ENCODE peak calls at places on chromosome 20, in seven cellular contexts. W, N, A, S, F, B and I are unnamed samples.

GRCh38 chr20:4550740-4551139 is 171.0 kb upstream of the PRND start:
- DNase-seq in W (peak; percentile 56), N (no peak), A (no peak), S (no peak), F (no peak), B (no peak), I (no peak)

GRCh38 chr20:50590348-50590664 is 80.1 kb downstream of the PTPN1 start:
- DNase-seq in W (no peak), N (no peak), A (no peak), S (no peak), F (no peak), B (no peak), I (no peak)

GRCh38 chr20:38970302-38970701 is 8.2 kb downstream of the DHX35 start:
- DNase-seq in W (peak; percentile 88), N (no peak), A (peak; percentile 60), S (peak; percentile 77), F (no peak), B (no peak), I (no peak)

GRCh38 chr20:24996449-24997195 is 4.1 kb upstream of the APMAP start:
- DNase-seq in W (no peak), N (peak; percentile 8), A (no peak), S (no peak), F (no peak), B (peak; percentile 29), I (no peak)

GRCh38 chr20:61436268-61436667 is 184.2 kb downstream of the CDH4 start:
- DNase-seq in W (peak; percentile 61), N (no peak), A (no peak), S (peak; percentile 71), F (no peak), B (no peak), I (peak; percentile 89)

GRCh38 chr20:38181207-38181693 is 16.2 kb upstream of the TGM2 start:
- DNase-seq in W (no peak), N (no peak), A (peak; percentile 85), S (no peak), F (no peak), B (no peak), I (no peak)

GRCh38 chr20:35953411-35954199 is 697 bp downstream of the SCAND1 start:
- DNase-seq in W (peak; percentile 28), N (peak; percentile 36), A (peak; percentile 73), S (no peak), F (no peak), B (peak; percentile 63), I (peak; percentile 61)

GRCh38 chr20:35991142-35991771 is 22.9 kb downstream of the CNBD2 start:
- DNase-seq in W (peak; percentile 34), N (no peak), A (peak; percentile 63), S (peak; percentile 46), F (no peak), B (no peak), I (no peak)

GRCh38 chr20:46640044-46640443 is 11.2 kb downstream of the SLC13A3 start:
- DNase-seq in W (no peak), N (no peak), A (no peak), S (no peak), F (no peak), B (peak; percentile 45), I (peak; percentile 25)

GRCh38 chr20:5900908-5901307 is 49.4 kb downstream of the TRMT6 start:
- DNase-seq in W (no peak), N (no peak), A (no peak), S (no peak), F (no peak), B (no peak), I (no peak)

GRCh38 chr20:46088409-46089075 is 1.2 kb downstream of the NCOA5 start:
- DNase-seq in W (peak; percentile 8), N (no peak), A (peak; percentile 78), S (peak; percentile 45), F (no peak), B (no peak), I (no peak)

GRCh38 chr20:19462491-19462890 is 250.0 kb downstream of the SLC24A3 start:
- DNase-seq in W (no peak), N (no peak), A (no peak), S (no peak), F (no peak), B (no peak), I (no peak)

GRCh38 chr20:14929388-14929787 is 592.0 kb upstream of the FLRT3 start:
- DNase-seq in W (no peak), N (no peak), A (no peak), S (no peak), F (no peak), B (no peak), I (no peak)
- H2BK120ac ChIP-seq in W (no peak overlapping the region), N (no peak overlapping the region), A (no peak overlapping the region), S (no peak overlapping the region), F (no peak overlapping the region), B (no peak overlapping the region), I (no peak overlapping the region)

GRCh38 chr20:34526466-34526865 is 10.2 kb downstream of the DYNLRB1 start:
- DNase-seq in W (peak; percentile 33), N (no peak), A (no peak), S (peak; percentile 39), F (no peak), B (no peak), I (no peak)
- H3K4me1 ChIP-seq in W (peaks cover 46% of the 10 kb centered on the region), N (no peaks in the 10 kb centered on the region), A (peaks cover 17% of the 10 kb centered on the region), S (peaks cover 35% of the 10 kb centered on the region), F (no peaks in the 10 kb centered on the region), B (no peaks in the 10 kb centered on the region), I (no peaks in the 10 kb centered on the region)

GRCh38 chr20:63935447-63935846 is 20.8 kb downstream of the UCKL1 start:
- DNase-seq in W (no peak), N (no peak), A (no peak), S (no peak), F (no peak), B (no peak), I (no peak)
- H3K23ac ChIP-seq in W (no peak overlapping the region), N (no peak overlapping the region), A (no peak overlapping the region), S (no peak overlapping the region), F (no peak overlapping the region), B (no peak overlapping the region), I (no peak overlapping the region)

GRCh38 chr20:21208999-21209398 is 83.1 kb downstream of the KIZ start:
- DNase-seq in W (no peak), N (no peak), A (peak; percentile 36), S (no peak), F (no peak), B (no peak), I (no peak)
- H2BK120ac ChIP-seq in W (no peak overlapping the region), N (no peak overlapping the region), A (no peak overlapping the region), S (no peak overlapping the region), F (no peak overlapping the region), B (no peak overlapping the region), I (no peak overlapping the region)

GRCh38 chr20:62820208-62820961 is 3.5 kb downstream of the COL9A3 start:
- DNase-seq in W (no peak), N (no peak), A (no peak), S (no peak), F (no peak), B (no peak), I (no peak)
- H3K4me1 ChIP-seq in W (peaks cover 20% of the 10 kb centered on the region), N (no peaks in the 10 kb centered on the region), A (peaks cover 47% of the 10 kb centered on the region), S (peaks cover 62% of the 10 kb centered on the region), F (peaks cover 43% of the 10 kb centered on the region), B (peaks cover 21% of the 10 kb centered on the region), I (peaks cover 2% of the 10 kb centered on the region)

GRCh38 chr20:59985864-59986263 is 27.6 kb downstream of the CDH26 start:
- DNase-seq in W (no peak), N (no peak), A (no peak), S (no peak), F (no peak), B (no peak), I (peak; percentile 49)
- H3K23ac ChIP-seq in W (no peak overlapping the region), N (no peak overlapping the region), A (no peak overlapping the region), S (no peak overlapping the region), F (no peak overlapping the region), B (no peak overlapping the region), I (no peak overlapping the region)